ENCODE peak calls at places on chromosomes 5 and 9, in five cellular contexts. V is Ammon's horn; Y is stimulated activated CD4-positive, alpha-beta T cell treated with anti-CD3 and anti-CD28 coated beads, Interleukin-1b, Interleukin-23, amount 100 ng/mL, for 1 hour; P is uterus; W is osteocyte. F is an unnamed sample.
A peak's percentile ranks its signal among the peaks of the same experiment; 100 is the strongest.

GRCh38 chr5:14965815-14966214 is 94.2 kb upstream of the ANKH start:
- DNase-seq in V (no peak), Y (no peak), W (no peak), P (no peak), F (no peak)

GRCh38 chr9:36781532-36781931 is 208.8 kb downstream of the MELK start:
- DNase-seq in V (no peak), Y (no peak), W (no peak), P (no peak), F (no peak)

GRCh38 chr9:97861148-97861475 is 8.1 kb downstream of the FOXE1 start:
- DNase-seq in P (no peak), Y (no peak), V (no peak), W (peak; percentile 77), F (no peak)

GRCh38 chr5:69007086-69007672 is 86.6 kb upstream of the SLC30A5 start:
- DNase-seq in W (no peak), P (no peak), V (no peak), Y (no peak), F (no peak)

GRCh38 chr9:35051069-35051967 is 21.1 kb downstream of the VCP start:
- DNase-seq in W (no peak), P (peak; percentile 43), V (peak; percentile 48), Y (peak; percentile 32), F (no peak)

GRCh38 chr5:1103505-1104326 is 8.1 kb downstream of the SLC12A7 start:
- DNase-seq in P (peak; percentile 65), W (no peak), V (peak; percentile 63), Y (no peak), F (no peak)

GRCh38 chr5:101676646-101677045 is 619.4 kb downstream of the SLCO4C1 start:
- DNase-seq in V (no peak), Y (no peak), W (no peak), P (no peak), F (no peak)

GRCh38 chr5:52007230-52007858 is 624.1 kb downstream of the ISL1 start:
- DNase-seq in Y (no peak), V (peak; percentile 69), P (no peak), W (no peak), F (no peak)

GRCh38 chr5:42361321-42361688 is 61.9 kb upstream of the GHR start:
- DNase-seq in W (no peak), P (no peak), V (no peak), Y (no peak), F (no peak)

GRCh38 chr9:90906316-90907055 is 104.9 kb downstream of the SYK start:
- DNase-seq in P (no peak), Y (no peak), W (no peak), V (no peak), F (no peak)

GRCh38 chr5:138369249-138369648 is 16.8 kb downstream of the KDM3B start:
- DNase-seq in P (no peak), Y (no peak), V (no peak), W (no peak), F (no peak)

GRCh38 chr5:139745121-139745799 is 50.3 kb upstream of the PSD2 start:
- DNase-seq in Y (no peak), P (peak; percentile 57), V (no peak), W (peak; percentile 95), F (peak; percentile 90)

GRCh38 chr9:114434878-114435311 is 47.1 kb upstream of the AKNA start:
- DNase-seq in W (no peak), V (peak; percentile 68), P (no peak), Y (no peak), F (no peak)

GRCh38 chr5:123545506-123545905 is 33.5 kb downstream of the CSNK1G3 start:
- DNase-seq in W (no peak), V (no peak), P (no peak), Y (no peak), F (no peak)

GRCh38 chr5:31583129-31583528 is 51.0 kb downstream of the C5orf22 start:
- DNase-seq in V (no peak), Y (no peak), W (no peak), P (no peak), F (no peak)

GRCh38 chr5:16713386-16713928 is 96.7 kb upstream of the RETREG1 start:
- DNase-seq in V (peak; percentile 80), W (no peak), P (no peak), Y (no peak), F (no peak)

GRCh38 chr5:511476-511875 is 12.8 kb downstream of the SLC9A3 start:
- DNase-seq in W (no peak), Y (no peak), V (no peak), P (no peak), F (no peak)

GRCh38 chr9:79902937-79903600 is 331.3 kb downstream of the TLE4 start:
- DNase-seq in W (no peak), P (no peak), Y (no peak), V (no peak), F (no peak)

GRCh38 chr5:56264417-56265025 is 31.4 kb upstream of the ANKRD55 start:
- DNase-seq in P (no peak), W (no peak), Y (peak; percentile 1), V (peak; percentile 29), F (no peak)

GRCh38 chr5:54518146-54519082 is 855 bp downstream of the SNX18 start:
- DNase-seq in P (peak; percentile 47), Y (peak; percentile 30), V (no peak), W (peak; percentile 86), F (no peak)

GRCh38 chr5:122844916-122845252 is 529 bp upstream of the SNX24 start:
- DNase-seq in Y (no peak), W (no peak), V (no peak), P (no peak), F (peak; percentile 33)

GRCh38 chr9:134335490-134336173 is 9.4 kb downstream of the RXRA start:
- DNase-seq in Y (no peak), P (no peak), W (no peak), V (no peak), F (no peak)

GRCh38 chr9:75289332-75289731 is 201.0 kb downstream of the OSTF1 start:
- DNase-seq in P (no peak), W (no peak), V (no peak), Y (no peak), F (no peak)

GRCh38 chr9:95770653-95771131 is 104.8 kb upstream of the ERCC6L2 start:
- DNase-seq in W (no peak), P (no peak), V (no peak), Y (no peak), F (no peak)

GRCh38 chr9:124428751-124429529 is 13.7 kb upstream of the PSMB7 start:
- DNase-seq in Y (no peak), P (no peak), V (no peak), W (no peak), F (no peak)

GRCh38 chr9:126165755-126166154 is 160.9 kb upstream of the MVB12B start:
- DNase-seq in W (peak; percentile 53), Y (no peak), P (no peak), V (no peak), F (no peak)

GRCh38 chr5:123882946-123883345 is 371.0 kb downstream of the CSNK1G3 start:
- DNase-seq in V (no peak), Y (no peak), W (no peak), P (no peak), F (no peak)

F was measured in T1000.